ENCODE peak calls at places on chromosomes 7 and 10, in four cellular contexts. B, I, Z and H are unnamed samples.

GRCh38 chr7:99504603-99505323 is at the start of gene ZKSCAN5:
- DNase-seq in B (peak), I (peak), Z (peak), H (peak)

GRCh38 chr10:122702271-122702670 is 2.6 kb upstream of the C10orf120 start:
- DNase-seq in B (no peak), I (no peak), Z (no peak), H (no peak)

GRCh38 chr7:35485436-35485835 is 209.5 kb downstream of the HERPUD2 start:
- DNase-seq in B (no peak), I (no peak), Z (no peak), H (no peak)

GRCh38 chr10:25933653-25934608 is at the start of gene MYO3A:
- DNase-seq in B (no peak), I (peak), Z (peak), H (no peak)

GRCh38 chr10:76033457-76034196 is 602.2 kb downstream of the LRMDA start:
- DNase-seq in B (no peak), I (no peak), Z (no peak), H (peak)

GRCh38 chr7:317643-318405 is 27.9 kb downstream of the FOXL3 start:
- DNase-seq in B (no peak), I (peak), Z (no peak), H (no peak)

GRCh38 chr7:105139381-105139780 is 125.4 kb downstream of the KMT2E start:
- DNase-seq in B (no peak), I (no peak), Z (no peak), H (no peak)

GRCh38 chr7:28573059-28573553 is 160.8 kb downstream of the CREB5 start:
- DNase-seq in B (no peak), I (peak), Z (no peak), H (peak)

GRCh38 chr10:61812052-61812721 is 89.3 kb upstream of the ARID5B start:
- DNase-seq in B (no peak), I (no peak), Z (no peak), H (no peak)

GRCh38 chr10:93006435-93007039 is 54.1 kb upstream of the CYP26C1 start:
- DNase-seq in B (no peak), I (peak), Z (no peak), H (peak)

GRCh38 chr10:46096426-46096825 is 50.4 kb upstream of the MSMB start:
- DNase-seq in B (no peak), I (no peak), Z (no peak), H (peak)

GRCh38 chr7:98880485-98880884 is 2.2 kb downstream of the TRRAP start:
- DNase-seq in B (no peak), I (no peak), Z (no peak), H (no peak)

GRCh38 chr7:149154021-149154420 is 6.8 kb downstream of the ZNF398 start:
- DNase-seq in B (no peak), I (no peak), Z (no peak), H (no peak)

GRCh38 chr10:581776-582330 is 107.6 kb downstream of the DIP2C start:
- DNase-seq in B (no peak), I (no peak), Z (no peak), H (no peak)

GRCh38 chr7:43234968-43235367 is 122.5 kb downstream of the HECW1 start:
- DNase-seq in B (no peak), I (no peak), Z (no peak), H (no peak)

GRCh38 chr10:103667390-103667789 is 173.9 kb downstream of the NEURL1 start:
- DNase-seq in B (peak), I (no peak), Z (peak), H (no peak)

GRCh38 chr7:32618987-32619386 is 123.7 kb downstream of the AVL9 start:
- DNase-seq in B (no peak), I (no peak), Z (no peak), H (no peak)

GRCh38 chr10:50316695-50317648 is 65.7 kb upstream of the ASAH2 start:
- DNase-seq in B (no peak), I (no peak), Z (no peak), H (no peak)

GRCh38 chr7:80584778-80585177 is 53.7 kb upstream of the CD36 start:
- DNase-seq in B (no peak), I (no peak), Z (no peak), H (peak)

GRCh38 chr10:78464856-78465221 is 431.2 kb downstream of the RPS24 start:
- DNase-seq in B (no peak), I (peak), Z (no peak), H (no peak)

GRCh38 chr7:66700633-66701131 is 39.9 kb upstream of the RABGEF1 start:
- DNase-seq in B (no peak), I (no peak), Z (no peak), H (no peak)

GRCh38 chr7:66698652-66699205 is 41.8 kb upstream of the RABGEF1 start:
- DNase-seq in B (peak), I (peak), Z (no peak), H (no peak)

GRCh38 chr7:66699998-66700397 is 40.5 kb upstream of the RABGEF1 start:
- DNase-seq in B (no peak), I (no peak), Z (no peak), H (no peak)

GRCh38 chr7:66696774-66697191 is 43.8 kb upstream of the RABGEF1 start:
- DNase-seq in B (peak), I (peak), Z (no peak), H (peak)

DNA sequence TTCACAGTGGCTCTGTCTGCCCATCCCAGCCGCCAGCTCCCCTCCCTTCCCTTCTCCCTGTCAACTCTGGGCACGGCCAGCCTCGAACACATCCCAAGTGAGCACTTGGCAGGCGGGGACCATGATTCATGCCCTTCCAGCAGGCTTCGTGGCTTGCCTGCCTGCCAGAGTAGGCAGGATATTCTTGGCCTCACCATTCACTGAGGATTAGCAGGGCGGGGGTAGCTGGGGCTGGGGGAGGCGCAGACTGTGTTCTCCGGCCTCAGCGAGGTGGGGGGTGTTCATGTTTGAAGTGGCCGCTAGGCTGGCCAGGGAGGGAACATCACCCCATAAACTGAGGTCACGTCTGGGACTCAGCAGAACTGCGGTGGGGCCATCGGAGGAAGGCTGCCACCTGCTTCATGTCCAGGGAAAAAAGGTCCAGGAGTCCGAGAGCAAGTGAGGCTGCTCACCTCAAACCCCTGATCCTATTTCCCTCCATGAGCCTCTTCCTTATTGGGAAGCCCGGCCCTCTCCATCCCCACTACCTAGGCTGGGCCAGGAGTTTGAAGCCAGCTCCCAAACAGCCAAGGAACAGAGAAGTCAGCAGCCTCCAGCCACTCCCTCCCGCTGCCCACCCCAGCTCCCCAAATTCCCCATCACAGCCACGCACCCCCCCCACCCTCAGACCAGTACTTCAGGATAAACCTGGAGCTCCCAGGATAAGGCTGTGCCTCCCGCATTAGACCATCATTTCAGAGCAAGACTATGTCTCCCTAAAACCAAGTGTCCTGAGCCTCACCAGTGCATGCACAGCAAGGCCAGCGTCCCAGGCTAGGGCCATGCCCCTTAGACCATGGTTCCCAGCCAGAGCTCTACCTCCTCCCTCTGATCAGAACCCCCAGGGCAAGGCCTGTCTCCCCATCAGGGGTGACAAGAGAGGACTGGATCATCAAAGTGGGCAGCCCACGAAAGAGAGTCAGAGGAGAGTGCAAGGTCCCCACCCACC is 42.8 kb upstream of the RABGEF1 start:
- DNase-seq in B (peak), I (peak), Z (no peak), H (peak)
- TF ChIP-seq FOXJ3 in B (no peak), I (no peak), Z (no peak), H (no peak)

DNA sequence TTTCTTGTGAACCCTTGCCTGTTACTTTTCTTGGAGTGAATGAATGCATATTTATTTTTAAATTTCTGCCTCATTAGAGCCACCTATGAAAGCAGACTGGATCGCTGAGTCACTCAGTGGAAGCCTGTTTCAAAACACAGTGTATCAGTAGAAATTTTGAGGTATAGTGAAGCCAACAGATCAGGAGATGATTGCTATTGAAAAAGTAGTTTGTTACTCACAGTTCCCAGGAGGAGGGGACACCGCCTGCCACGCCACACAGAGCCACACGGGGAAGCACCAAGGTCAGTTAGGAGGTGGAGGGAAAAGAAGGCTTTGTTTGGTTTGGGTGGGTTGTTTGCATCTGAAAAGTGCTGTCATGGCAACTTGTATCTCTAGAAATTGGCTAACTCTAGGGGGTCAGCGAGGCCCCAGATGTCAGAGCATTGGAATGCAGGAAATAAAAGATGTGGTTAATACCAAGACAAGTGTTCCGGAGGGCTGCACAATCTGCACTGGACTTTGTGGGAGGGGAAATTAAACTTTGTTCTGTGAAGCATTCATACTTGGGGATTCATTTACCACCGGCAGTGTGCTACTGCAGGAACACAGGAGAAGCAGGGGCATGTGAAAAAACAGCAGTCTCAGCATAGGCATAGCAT is 106.4 kb upstream of the SDK1 start:
- DNase-seq in B (no peak), I (no peak), Z (peak), H (peak)
- TF ChIP-seq CTCF in B (peak), I (no peak), Z (no peak), H (peak)

DNA sequence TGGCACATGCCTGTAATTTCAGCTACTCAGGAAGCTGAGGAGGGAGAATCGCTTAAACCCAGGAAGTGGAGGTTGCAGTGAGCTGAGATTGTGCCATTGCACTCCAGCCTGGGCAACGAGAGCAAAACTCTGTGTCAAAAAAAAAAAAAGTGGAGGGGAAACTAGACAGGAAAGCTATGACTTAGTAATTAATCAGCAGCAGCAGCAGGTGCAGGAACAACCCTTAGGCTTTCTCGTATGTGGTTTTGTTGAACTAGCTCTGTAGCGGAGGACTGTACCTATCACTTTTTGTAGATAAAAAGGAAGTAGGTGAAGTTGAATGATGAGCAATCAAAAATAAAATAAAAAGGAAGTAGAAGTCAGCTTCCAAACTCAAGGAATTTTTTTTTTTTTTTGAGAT is 76.9 kb upstream of the KMT2C start:
- DNase-seq in B (no peak), I (no peak), Z (no peak), H (no peak)
- TF ChIP-seq FOXJ3 in B (no peak), I (no peak), Z (no peak), H (no peak)

GRCh38 chr10:91347529-91347928 is 62.6 kb upstream of the HECTD2 start:
- DNase-seq in B (no peak), I (no peak), Z (no peak), H (no peak)
- TF ChIP-seq CTCF in B (no peak), I (no peak), Z (no peak), H (no peak)

DNA sequence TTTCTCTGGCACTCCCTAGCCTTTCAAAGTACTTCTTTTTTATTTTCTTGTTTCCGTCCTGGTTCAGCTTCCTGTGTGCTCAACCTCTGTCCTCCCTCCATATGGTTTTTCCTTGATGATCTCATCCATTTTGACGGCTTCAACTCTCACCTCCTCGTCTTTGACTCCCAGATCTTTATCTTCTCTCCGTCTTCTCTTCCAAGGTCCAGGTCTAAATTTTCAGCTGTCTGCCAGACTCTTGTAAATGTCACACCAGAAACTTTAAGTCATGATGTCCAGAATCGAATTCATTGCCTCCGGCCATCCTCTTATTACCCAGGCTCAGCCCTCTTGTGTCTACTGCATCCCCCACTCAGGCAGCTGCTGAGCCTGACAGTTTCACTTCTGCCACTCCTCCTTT is 23.4 kb upstream of the GFRA1 start:
- DNase-seq in B (no peak), I (no peak), Z (no peak), H (no peak)
- TF ChIP-seq FOXJ3 in B (no peak), I (no peak), Z (no peak), H (no peak)

GRCh38 chr10:47410271-47410670 is 26.2 kb upstream of the ZNF488 start:
- DNase-seq in B (no peak), I (no peak), Z (no peak), H (no peak)
- TF ChIP-seq CTCF in B (no peak), I (no peak), Z (no peak), H (no peak)

DNA sequence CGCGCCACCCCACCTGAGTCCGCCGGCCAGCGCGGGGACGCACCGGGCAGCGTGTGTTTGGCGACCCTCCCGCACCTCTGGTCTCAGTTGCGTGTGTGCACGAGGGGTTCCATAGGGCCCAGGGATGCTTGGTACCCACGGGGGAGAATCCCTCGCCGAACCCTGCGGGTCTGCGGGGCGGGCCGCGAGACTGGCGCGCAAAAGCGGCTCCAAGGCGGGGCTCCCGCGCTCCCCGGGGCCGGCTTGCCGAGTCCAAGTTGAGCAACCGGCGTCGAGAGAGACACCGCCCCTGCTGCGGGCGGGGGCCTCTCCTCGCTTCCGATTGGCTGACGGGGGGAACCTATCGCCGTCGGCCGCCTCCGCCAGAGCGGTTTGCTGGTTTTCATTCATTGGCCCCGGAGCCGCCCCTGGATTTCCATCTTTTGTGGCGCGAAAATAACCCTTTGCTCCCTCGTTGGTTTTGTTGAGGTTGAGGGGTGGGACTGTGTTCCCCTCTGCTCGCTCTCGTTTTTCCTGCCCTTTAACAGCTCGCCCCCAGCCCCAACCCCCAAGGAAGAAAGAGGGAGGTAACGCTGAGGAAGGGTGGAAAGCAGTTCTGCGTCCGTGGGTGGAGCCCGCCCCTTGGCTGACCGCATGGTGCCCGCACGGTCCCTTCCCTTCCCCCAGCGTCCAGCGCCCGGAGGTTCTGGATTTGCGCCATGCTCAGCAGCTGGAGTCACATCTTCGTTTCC is 4.0 kb upstream of the IGF2BP3 start:
- DNase-seq in B (peak), I (peak), Z (peak), H (peak)
- TF ChIP-seq FOXJ3 in B (no peak), I (peak), Z (no peak), H (no peak)